ENCODE peak calls at places on chromosome 1, in four cellular contexts. L is adrenal gland; V is effector memory CD4-positive, alpha-beta T cell; I is keratinocyte. Q is an unnamed sample.

GRCh38 chr1:161038523-161039153 is at the start of gene TSTD1:
- DNase-seq in L (peak), V (peak), I (no peak), Q (peak)

GRCh38 chr1:155392898-155393411 is 72.3 kb downstream of the RUSC1 start:
- DNase-seq in L (no peak), V (no peak), I (no peak), Q (no peak)

GRCh38 chr1:1359316-1359667 is 937 bp upstream of the MXRA8 start:
- DNase-seq in L (no peak), V (no peak), I (no peak), Q (no peak)

GRCh38 chr1:236472850-236473788 is 50.7 kb upstream of the LGALS8 start:
- DNase-seq in L (no peak), V (no peak), I (no peak), Q (no peak)

GRCh38 chr1:20494609-20495311 is 8.8 kb upstream of the CAMK2N1 start:
- DNase-seq in L (no peak), V (no peak), I (peak), Q (no peak)

GRCh38 chr1:242189591-242189990 is 190.7 kb upstream of the MAP1LC3C start:
- DNase-seq in L (no peak), V (no peak), I (no peak), Q (no peak)

GRCh38 chr1:170910273-170910672 is 25.1 kb upstream of the MROH9 start:
- DNase-seq in L (no peak), V (no peak), I (no peak), Q (no peak)

GRCh38 chr1:235923466-235924008 is 56.8 kb upstream of the LYST start:
- DNase-seq in L (no peak), V (peak), I (no peak), Q (peak)

GRCh38 chr1:55813619-55814018 is 598.5 kb upstream of the USP24 start:
- DNase-seq in L (peak), V (no peak), I (no peak), Q (no peak)

GRCh38 chr1:101260531-101260930 is 23.7 kb downstream of the S1PR1 start:
- DNase-seq in L (no peak), V (no peak), I (no peak), Q (no peak)

GRCh38 chr1:218845589-218845988 is 328.1 kb upstream of the LYPLAL1 start:
- DNase-seq in L (no peak), V (no peak), I (no peak), Q (no peak)

GRCh38 chr1:107405241-107405640 is 264.4 kb downstream of the NTNG1 start:
- DNase-seq in L (no peak), V (no peak), I (no peak), Q (no peak)

GRCh38 chr1:53398585-53399365 is 60.4 kb upstream of the DMRTB1 start:
- DNase-seq in L (peak), V (no peak), I (no peak), Q (no peak)

GRCh38 chr1:230849451-230850194 is 18.7 kb downstream of the C1orf198 start:
- DNase-seq in L (peak), V (no peak), I (no peak), Q (no peak)

GRCh38 chr1:230852959-230853358 is 15.4 kb downstream of the C1orf198 start:
- DNase-seq in L (no peak), V (no peak), I (no peak), Q (no peak)

GRCh38 chr1:230851291-230851691 is 17.0 kb downstream of the C1orf198 start:
- DNase-seq in L (no peak), V (no peak), I (no peak), Q (no peak)

GRCh38 chr1:230848235-230848634 is 20.1 kb downstream of the C1orf198 start:
- DNase-seq in L (no peak), V (no peak), I (no peak), Q (no peak)

GRCh38 chr1:230850547-230850946 is 17.8 kb downstream of the C1orf198 start:
- DNase-seq in L (no peak), V (no peak), I (no peak), Q (no peak)
- H3K27ac ChIP-seq in L (no peak), V (no peak), I (no peak), Q (no peak)

GRCh38 chr1:27576846-27577245 is 27.1 kb downstream of the AHDC1 start:
- DNase-seq in L (no peak), V (no peak), I (no peak), Q (no peak)

GRCh38 chr1:27575861-27576331 is 28.0 kb downstream of the AHDC1 start:
- DNase-seq in L (peak), V (no peak), I (no peak), Q (no peak)

GRCh38 chr1:27574001-27574781 is 29.8 kb downstream of the AHDC1 start:
- DNase-seq in L (no peak), V (no peak), I (no peak), Q (no peak)

GRCh38 chr1:27572679-27573426 is 31.1 kb downstream of the AHDC1 start:
- DNase-seq in L (peak), V (no peak), I (no peak), Q (no peak)

GRCh38 chr1:27574871-27575831 is 28.8 kb downstream of the AHDC1 start:
- DNase-seq in L (peak), V (no peak), I (no peak), Q (no peak)
- H3K4me3 ChIP-seq in L (peak), V (no peak), I (no peak), Q (no peak)

DNA sequence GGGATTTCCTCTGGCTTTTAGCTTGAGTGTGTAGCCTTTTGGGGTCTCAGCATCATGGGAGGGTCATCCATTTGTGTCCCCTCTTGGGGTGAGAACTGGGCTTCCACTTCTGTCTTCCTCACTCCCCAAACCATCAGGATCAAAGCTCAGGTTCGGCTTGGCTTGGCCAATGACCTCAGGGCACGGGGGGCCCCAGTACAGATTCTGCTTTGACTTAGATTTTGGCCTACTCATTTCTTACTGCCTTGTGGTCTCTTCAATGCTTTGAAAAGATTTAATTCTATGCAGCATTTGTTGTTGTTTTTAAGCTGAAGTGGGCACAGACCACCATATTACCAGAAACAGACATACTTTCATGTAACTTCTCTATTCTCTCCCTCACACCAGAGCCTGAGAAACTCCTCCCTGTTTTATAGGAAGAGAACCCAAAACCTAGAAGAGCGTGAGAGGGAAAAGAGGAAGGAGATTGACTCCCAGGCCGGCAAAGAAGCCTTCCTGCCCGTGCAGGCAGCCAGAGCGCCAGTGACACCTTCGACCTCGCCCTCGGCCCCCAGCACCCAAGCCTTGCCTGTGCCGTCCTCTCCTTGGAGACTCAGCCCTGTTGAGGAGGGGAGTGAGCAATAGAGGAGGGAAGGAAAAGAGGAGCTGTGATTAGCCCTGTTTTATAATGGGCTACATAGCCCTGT is 1.9 kb upstream of the S100A3 start:
- DNase-seq in L (no peak), V (no peak), I (no peak), Q (no peak)
- H3K27ac ChIP-seq in L (no peak), V (no peak), I (peak), Q (no peak)

DNA sequence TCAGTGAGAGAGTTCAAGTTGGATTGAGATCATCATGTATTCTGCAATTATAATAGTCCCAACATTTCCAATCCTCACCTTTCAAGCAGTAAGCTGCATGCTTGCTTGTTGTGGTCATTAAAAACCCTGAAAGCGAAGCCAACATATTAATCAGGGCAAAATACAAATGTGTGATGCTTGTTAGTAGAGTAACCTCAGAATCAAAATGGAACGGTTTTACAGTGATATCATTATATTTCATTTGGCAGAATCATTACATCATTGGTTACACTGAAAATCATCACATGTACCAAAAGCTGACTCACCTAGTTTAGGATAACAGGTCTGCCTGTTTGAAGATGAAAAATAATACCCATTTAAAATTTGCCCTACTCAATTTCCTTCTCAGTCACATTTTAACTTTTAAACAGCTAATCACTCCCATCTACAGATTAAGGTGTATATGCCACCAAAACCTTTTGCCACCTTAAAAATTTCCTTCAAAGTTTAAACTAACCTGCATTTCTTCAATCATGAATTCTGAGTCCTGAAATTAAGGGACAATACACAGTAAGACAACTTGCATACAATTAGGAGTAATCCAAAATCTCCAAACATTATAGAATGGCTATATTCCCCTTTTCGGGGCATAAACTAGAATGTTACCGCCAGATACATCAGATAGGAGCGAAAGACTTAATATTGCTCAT is 3.5 kb downstream of the GAS5 start:
- DNase-seq in L (no peak), V (no peak), I (no peak), Q (no peak)
- H3K4me3 ChIP-seq in L (no peak), V (no peak), I (peak), Q (no peak)